ENCODE peak calls at places on chromosomes 1 and 21, in four cellular contexts. D is endothelial cell of umbilical vein, K is H1, Y is HCT116. I is an unnamed sample.

GRCh38 chr1:90579212-90579802 is 137.8 kb downstream of the BARHL2 start:
- DNase-seq in D (peak), K (no peak), Y (peak), I (peak)

GRCh38 chr1:7652551-7653098 is 118.5 kb upstream of the VAMP3 start:
- DNase-seq in D (no peak), K (no peak), Y (no peak), I (no peak)

GRCh38 chr1:72442251-72442650 is 159.9 kb upstream of the NEGR1 start:
- DNase-seq in D (no peak), K (no peak), Y (no peak), I (no peak)

GRCh38 chr1:99481391-99481996 is 164.4 kb upstream of the PALMD start:
- DNase-seq in D (peak), K (no peak), Y (peak), I (peak)

GRCh38 chr1:3067301-3067670 is 1.7 kb upstream of the PRDM16 start:
- DNase-seq in D (no peak), K (peak), Y (no peak), I (no peak)

GRCh38 chr1:187985897-187986654 is 1157.3 kb downstream of the PLA2G4A start:
- DNase-seq in D (peak), K (no peak), Y (no peak), I (no peak)

GRCh38 chr1:23463286-23463685 is 20.7 kb downstream of the ASAP3 start:
- DNase-seq in D (no peak), K (no peak), Y (no peak), I (no peak)

GRCh38 chr1:90850925-90851710 is 134.0 kb upstream of the BARHL2 start:
- DNase-seq in D (peak), K (peak), Y (peak), I (no peak)

GRCh38 chr1:214638997-214639396 is 36.0 kb downstream of the CENPF start:
- DNase-seq in D (no peak), K (no peak), Y (no peak), I (no peak)

GRCh38 chr1:91345395-91346005 is 59.1 kb downstream of the HFM1 start:
- DNase-seq in D (no peak), K (no peak), Y (no peak), I (peak)

GRCh38 chr1:61078611-61079010 is 3.8 kb upstream of the NFIA start:
- DNase-seq in D (peak), K (no peak), Y (no peak), I (no peak)

GRCh38 chr21:42495765-42496119 is 282 bp downstream of the RSPH1 start:
- DNase-seq in D (no peak), K (no peak), Y (no peak), I (no peak)

GRCh38 chr1:34800214-34800613 is 7.4 kb downstream of the GJA4 start:
- DNase-seq in D (peak), K (peak), Y (no peak), I (no peak)

GRCh38 chr1:42784946-42785693 is at the start of gene TMEM269:
- DNase-seq in D (peak), K (no peak), Y (no peak), I (no peak)

GRCh38 chr1:201396859-201397464 is 2.2 kb downstream of the LAD1 start:
- DNase-seq in D (no peak), K (no peak), Y (peak), I (no peak)

GRCh38 chr1:228081578-228082259 is 789 bp upstream of the ARF1 start:
- DNase-seq in D (no peak), K (peak), Y (no peak), I (no peak)

GRCh38 chr1:204418174-204419063 is 6.8 kb upstream of the PPP1R15B start:
- DNase-seq in D (no peak), K (peak), Y (no peak), I (no peak)

GRCh38 chr1:88685239-88685604 is 1.1 kb downstream of the PKN2 start:
- DNase-seq in D (peak), K (no peak), Y (no peak), I (no peak)

GRCh38 chr1:243726792-243727502 is 123.1 kb downstream of the AKT3 start:
- DNase-seq in D (no peak), K (no peak), Y (no peak), I (no peak)

GRCh38 chr1:6833804-6834203 is 48.5 kb downstream of the CAMTA1 start:
- DNase-seq in D (no peak), K (no peak), Y (no peak), I (no peak)

GRCh38 chr1:197182716-197183115 is 36.2 kb upstream of the ASPM start:
- DNase-seq in D (no peak), K (no peak), Y (no peak), I (no peak)

GRCh38 chr1:17441993-17442357 is 2.5 kb upstream of the RCC2 start:
- DNase-seq in D (no peak), K (no peak), Y (no peak), I (no peak)

GRCh38 chr1:232529747-232530146 is 100.2 kb downstream of the SIPA1L2 start:
- DNase-seq in D (no peak), K (no peak), Y (peak), I (no peak)

GRCh38 chr1:205921559-205921887 is 21.7 kb downstream of the SLC26A9 start:
- DNase-seq in D (no peak), K (no peak), Y (no peak), I (no peak)

GRCh38 chr21:34202553-34203332 is 129.4 kb downstream of the MRPS6 start:
- DNase-seq in D (no peak), K (peak), Y (peak), I (no peak)

GRCh38 chr1:83932693-83933092 is 66.2 kb downstream of the TTLL7 start:
- DNase-seq in D (no peak), K (no peak), Y (no peak), I (no peak)

GRCh38 chr21:33894736-33895288 is 20.8 kb downstream of the ATP5PO start:
- DNase-seq in D (peak), K (peak), Y (peak), I (peak)

GRCh38 chr1:30957560-30958222 is 49.1 kb upstream of the SDC3 start:
- DNase-seq in D (no peak), K (no peak), Y (no peak), I (no peak)

GRCh38 chr1:112872551-112872962 is 83.4 kb downstream of the SLC16A1 start:
- DNase-seq in D (no peak), K (no peak), Y (no peak), I (no peak)

GRCh38 chr1:227899820-227900449 is 47.8 kb downstream of the WNT9A start:
- DNase-seq in D (no peak), K (peak), Y (no peak), I (no peak)

GRCh38 chr1:212979340-212980122 is 29.2 kb downstream of the VASH2 start:
- DNase-seq in D (no peak), K (peak), Y (no peak), I (no peak)

GRCh38 chr1:224623743-224624333 is 7.7 kb downstream of the CNIH3 start:
- DNase-seq in D (peak), K (no peak), Y (no peak), I (no peak)

GRCh38 chr1:99328171-99328570 is 63.9 kb downstream of the PLPPR4 start:
- DNase-seq in D (no peak), K (no peak), Y (no peak), I (no peak)

GRCh38 chr21:37862536-37862935 is 53.7 kb downstream of the KCNJ6 start:
- DNase-seq in D (peak), K (peak), Y (no peak), I (no peak)

GRCh38 chr21:24903954-24904635 is 703.2 kb downstream of the MRPL39 start:
- DNase-seq in D (no peak), K (no peak), Y (no peak), I (no peak)

DNA sequence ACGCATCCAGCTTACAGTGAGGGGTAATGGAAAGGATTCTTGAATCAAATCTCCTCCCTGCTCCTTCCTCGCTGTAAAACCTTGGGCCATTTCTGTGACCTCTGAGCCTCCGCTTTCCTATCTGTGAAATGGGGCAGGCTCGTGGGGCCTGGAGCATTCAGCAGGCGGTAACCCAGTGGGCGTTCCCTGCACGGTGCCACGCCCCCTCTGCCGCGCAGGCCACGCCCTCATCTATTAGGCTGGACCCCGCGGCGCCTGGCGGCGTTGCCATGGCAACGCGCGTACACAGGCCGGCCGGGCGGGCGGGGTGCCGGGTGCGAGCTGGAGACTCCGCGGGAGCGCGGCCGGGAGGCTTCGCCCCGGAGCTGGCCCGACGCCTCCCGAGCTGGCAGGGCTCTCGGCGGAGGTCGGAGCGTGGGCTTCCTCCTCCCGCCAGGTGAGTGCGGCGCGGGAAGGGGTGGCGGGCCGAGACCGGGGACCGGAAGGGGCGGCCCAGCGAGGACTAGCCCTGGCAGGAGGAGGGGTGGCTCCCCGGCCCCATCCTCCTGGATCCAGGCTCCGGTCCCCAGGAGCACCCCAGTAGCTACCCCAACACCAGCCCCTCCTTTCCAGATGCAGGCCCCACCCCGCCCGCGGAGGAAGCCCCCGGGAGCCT is at the start of gene FHAD1:
- DNase-seq in D (peak), K (peak), Y (peak), I (no peak)
- TF ChIP-seq EZH2 in D (no peak), K (no peak), Y (no peak), I (no peak)

GRCh38 chr1:973459-974292 is 7.4 kb downstream of the PLEKHN1 start:
- DNase-seq in D (no peak), K (no peak), Y (no peak), I (no peak)

GRCh38 chr1:970973-971730 is 4.9 kb downstream of the PLEKHN1 start:
- DNase-seq in D (no peak), K (no peak), Y (no peak), I (no peak)

GRCh38 chr1:971751-972506 is 5.6 kb downstream of the PLEKHN1 start:
- DNase-seq in D (no peak), K (no peak), Y (no peak), I (no peak)

GRCh38 chr1:974293-974640 is 7.6 kb downstream of the PERM1 start:
- DNase-seq in D (no peak), K (no peak), Y (no peak), I (no peak)

DNA sequence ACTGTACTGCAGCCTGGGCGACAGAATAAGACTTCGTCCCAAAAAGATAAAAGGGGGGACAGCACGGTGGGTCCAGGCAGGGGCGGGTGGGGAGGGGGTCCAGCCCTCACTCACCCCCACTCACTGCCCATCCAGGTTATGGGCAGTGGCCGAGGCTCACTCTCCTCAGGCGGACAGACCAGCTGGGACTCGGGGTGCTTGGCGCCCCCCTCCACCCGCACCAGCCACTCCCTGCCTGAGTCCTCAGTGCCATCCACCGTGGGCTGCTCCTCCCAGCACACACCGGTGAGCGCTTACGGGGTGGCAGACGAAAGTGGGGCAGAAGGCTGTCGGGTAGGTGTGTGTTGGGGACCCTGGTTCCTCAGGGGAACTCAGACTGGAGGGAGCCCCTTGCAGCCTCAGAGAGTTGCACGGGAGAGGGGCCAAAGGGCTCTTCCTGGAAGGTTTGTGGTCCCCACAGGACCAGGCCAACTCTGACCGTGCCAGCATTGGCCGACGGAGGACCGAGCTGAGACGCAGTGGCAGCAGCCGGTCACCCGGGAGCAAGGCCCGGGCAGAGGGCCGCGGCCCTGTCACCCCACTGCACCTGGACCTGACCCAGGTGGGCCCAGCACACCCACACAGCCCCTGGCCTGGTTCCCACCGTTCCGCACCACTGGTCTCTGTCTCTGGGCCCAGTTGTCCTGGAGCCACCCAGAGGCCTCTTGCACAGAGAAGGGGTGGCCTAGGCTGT is 6.6 kb downstream of the PLEKHN1 start:
- DNase-seq in D (no peak), K (no peak), Y (no peak), I (no peak)
- H3K27ac ChIP-seq in D (no peak), K (no peak), Y (no peak), I (no peak)

DNA sequence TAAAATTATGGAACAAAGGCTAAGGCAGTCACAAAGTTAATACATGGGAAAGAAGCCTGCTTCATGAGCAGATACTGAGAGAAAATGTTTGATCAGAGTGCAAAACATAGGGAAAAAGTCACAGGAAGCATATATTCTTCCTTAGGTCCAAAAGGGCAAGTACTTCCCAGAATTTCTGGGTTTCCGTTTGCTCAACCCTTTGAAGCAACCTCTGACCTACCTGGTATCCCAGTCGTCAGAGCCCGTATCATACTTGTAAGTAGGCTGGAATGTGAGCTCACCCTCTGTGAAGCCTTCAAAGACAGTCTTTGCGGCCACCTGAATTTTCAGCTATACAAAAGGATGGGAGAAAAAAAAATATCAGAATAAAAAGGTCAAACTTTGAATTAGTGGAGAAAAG is 20.5 kb upstream of the MTF1 start:
- DNase-seq in D (no peak), K (no peak), Y (no peak), I (no peak)
- TF ChIP-seq EZH2 in D (no peak), K (no peak), Y (no peak), I (no peak)

DNA sequence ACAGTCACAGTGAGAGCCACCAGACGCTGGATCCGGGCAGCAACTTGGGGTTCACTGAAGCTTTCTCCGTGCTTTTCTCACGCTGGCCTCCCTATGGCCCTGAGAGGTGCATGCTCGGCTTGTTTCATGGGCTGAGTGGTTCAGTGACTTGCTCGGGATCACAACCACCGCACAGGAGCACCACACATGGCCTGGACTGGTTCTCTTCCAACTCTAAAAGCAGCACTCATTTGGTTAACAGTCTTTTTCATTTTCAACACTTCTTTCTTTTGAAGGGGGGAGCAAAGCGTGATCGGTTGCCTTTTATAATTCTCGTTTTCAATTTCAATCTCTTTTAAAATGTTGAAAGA is 26.2 kb downstream of the UBIAD1 start:
- DNase-seq in D (no peak), K (no peak), Y (no peak), I (no peak)
- H3K27ac ChIP-seq in D (no peak), K (no peak), Y (no peak), I (no peak)

DNA sequence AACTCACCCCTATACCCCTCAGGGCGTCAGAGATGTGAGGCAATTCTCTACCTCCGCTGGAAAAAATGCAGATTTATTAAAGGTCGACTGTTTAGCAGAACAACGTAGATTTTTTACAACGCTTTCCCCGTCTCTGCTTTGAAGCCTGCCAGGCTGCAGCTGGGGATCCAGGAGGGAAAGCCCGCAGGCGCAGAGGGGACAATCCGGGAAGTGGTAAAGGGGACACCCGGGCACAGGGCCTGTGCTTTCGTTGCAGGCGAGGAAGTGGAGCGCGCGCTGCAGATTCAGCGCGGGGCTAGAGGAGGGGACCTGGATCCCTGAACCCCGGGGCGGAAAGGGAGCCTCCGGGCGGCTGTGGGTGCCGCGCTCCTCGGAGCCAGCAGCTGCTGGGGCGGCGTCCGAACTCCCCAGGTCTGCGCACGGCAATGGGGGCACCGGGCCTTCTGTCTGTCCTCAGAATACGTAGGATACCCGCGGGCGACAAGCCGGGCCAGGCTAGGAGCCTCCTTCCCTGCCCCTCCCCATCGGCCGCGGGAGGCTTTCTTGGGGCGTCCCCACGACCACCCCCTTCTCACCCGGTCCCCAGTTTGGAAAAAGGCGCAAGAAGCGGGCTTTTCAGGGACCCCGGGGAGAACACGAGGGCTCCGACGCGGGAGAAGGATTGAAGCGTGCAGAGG is 5.5 kb downstream of the SIM2 start:
- DNase-seq in D (no peak), K (peak), Y (no peak), I (no peak)
- TF ChIP-seq EZH2 in D (peak), K (peak), Y (no peak), I (no peak)

I was measured in SK-N-MC.